ENCODE peak calls at places on chromosomes 13 and 19, in six cellular contexts. One of them, this sample, is unnamed.

GRCh38 chr13:39602614-39603366 is at the start of gene LHFPL6:
- DNase-seq in CD8-positive, alpha-beta T cell: peak; percentile 15
- DNase-seq in gastrocnemius medialis: peak; percentile 56
- DNase-seq in heart right ventricle: peak; percentile 88
- DNase-seq in foreskin fibroblast: peak; percentile 83
- DNase-seq in neuronal stem cell: peak; percentile 73
- DNase-seq in this sample: peak; percentile 25

GRCh38 chr13:46641274-46642081 is 88.5 kb downstream of the LRCH1 start:
- DNase-seq in CD8-positive, alpha-beta T cell: no peak
- DNase-seq in gastrocnemius medialis: no peak
- DNase-seq in heart right ventricle: peak; percentile 68
- DNase-seq in foreskin fibroblast: no peak
- DNase-seq in neuronal stem cell: no peak
- DNase-seq in this sample: no peak

GRCh38 chr19:9018163-9018875 is 8.1 kb upstream of the MUC16 start:
- DNase-seq in CD8-positive, alpha-beta T cell: no peak
- DNase-seq in gastrocnemius medialis: no peak
- DNase-seq in heart right ventricle: no peak
- DNase-seq in foreskin fibroblast: no peak
- DNase-seq in neuronal stem cell: no peak
- DNase-seq in this sample: no peak

GRCh38 chr13:62706035-62706434 is 1290.4 kb upstream of the PCDH20 start:
- DNase-seq in CD8-positive, alpha-beta T cell: no peak
- DNase-seq in gastrocnemius medialis: no peak
- DNase-seq in heart right ventricle: no peak
- DNase-seq in foreskin fibroblast: no peak
- DNase-seq in neuronal stem cell: no peak
- DNase-seq in this sample: no peak

GRCh38 chr19:49427339-49427738 is 2.2 kb downstream of the GFY start:
- DNase-seq in CD8-positive, alpha-beta T cell: no peak
- DNase-seq in gastrocnemius medialis: no peak
- DNase-seq in heart right ventricle: no peak
- DNase-seq in foreskin fibroblast: no peak
- DNase-seq in neuronal stem cell: no peak
- DNase-seq in this sample: no peak

GRCh38 chr13:98507060-98507797 is 69.7 kb downstream of the STK24 start:
- DNase-seq in CD8-positive, alpha-beta T cell: no peak
- DNase-seq in gastrocnemius medialis: no peak
- DNase-seq in heart right ventricle: peak; percentile 80
- DNase-seq in foreskin fibroblast: no peak
- DNase-seq in neuronal stem cell: no peak
- DNase-seq in this sample: peak; percentile 56

GRCh38 chr13:29577135-29578051 is 18.1 kb downstream of the SLC7A1 start:
- DNase-seq in CD8-positive, alpha-beta T cell: no peak
- DNase-seq in gastrocnemius medialis: no peak
- DNase-seq in heart right ventricle: no peak
- DNase-seq in foreskin fibroblast: peak; percentile 35
- DNase-seq in neuronal stem cell: no peak
- DNase-seq in this sample: no peak

GRCh38 chr19:46393456-46394397 is 19.6 kb downstream of the CCDC8 start:
- DNase-seq in CD8-positive, alpha-beta T cell: no peak
- DNase-seq in gastrocnemius medialis: no peak
- DNase-seq in heart right ventricle: no peak
- DNase-seq in foreskin fibroblast: no peak
- DNase-seq in neuronal stem cell: no peak
- DNase-seq in this sample: no peak

GRCh38 chr13:84574851-84575250 is 692.6 kb upstream of the SLITRK1 start:
- DNase-seq in CD8-positive, alpha-beta T cell: no peak
- DNase-seq in gastrocnemius medialis: no peak
- DNase-seq in heart right ventricle: no peak
- DNase-seq in foreskin fibroblast: peak; percentile 4
- DNase-seq in neuronal stem cell: no peak
- DNase-seq in this sample: no peak

GRCh38 chr13:34833562-34834182 is 108.4 kb upstream of the NBEA start:
- DNase-seq in CD8-positive, alpha-beta T cell: no peak
- DNase-seq in gastrocnemius medialis: no peak
- DNase-seq in heart right ventricle: no peak
- DNase-seq in foreskin fibroblast: peak; percentile 3
- DNase-seq in neuronal stem cell: no peak
- DNase-seq in this sample: no peak

GRCh38 chr19:18364826-18365528 is 21.0 kb upstream of the GDF15 start:
- DNase-seq in CD8-positive, alpha-beta T cell: no peak
- DNase-seq in gastrocnemius medialis: peak; percentile 34
- DNase-seq in heart right ventricle: peak; percentile 90
- DNase-seq in foreskin fibroblast: peak; percentile 99
- DNase-seq in neuronal stem cell: no peak
- DNase-seq in this sample: peak; percentile 96

GRCh38 chr19:6654347-6655310 is 15.3 kb downstream of the TNFSF14 start:
- DNase-seq in CD8-positive, alpha-beta T cell: peak; percentile 37
- DNase-seq in gastrocnemius medialis: no peak
- DNase-seq in heart right ventricle: no peak
- DNase-seq in foreskin fibroblast: no peak
- DNase-seq in neuronal stem cell: no peak
- DNase-seq in this sample: peak; percentile 63

GRCh38 chr13:23867027-23867491 is 22.1 kb downstream of the MIPEP start:
- DNase-seq in CD8-positive, alpha-beta T cell: no peak
- DNase-seq in gastrocnemius medialis: no peak
- DNase-seq in heart right ventricle: no peak
- DNase-seq in foreskin fibroblast: peak; percentile 44
- DNase-seq in neuronal stem cell: no peak
- DNase-seq in this sample: no peak

GRCh38 chr19:50658438-50659317 is 9.4 kb downstream of the C19orf81 start:
- DNase-seq in CD8-positive, alpha-beta T cell: peak; percentile 67
- DNase-seq in gastrocnemius medialis: no peak
- DNase-seq in heart right ventricle: peak; percentile 53
- DNase-seq in foreskin fibroblast: peak; percentile 63
- DNase-seq in neuronal stem cell: peak; percentile 93
- DNase-seq in this sample: no peak

GRCh38 chr13:75839418-75839817 is 203.3 kb downstream of the LMO7 start:
- DNase-seq in CD8-positive, alpha-beta T cell: no peak
- DNase-seq in gastrocnemius medialis: no peak
- DNase-seq in heart right ventricle: no peak
- DNase-seq in foreskin fibroblast: no peak
- DNase-seq in neuronal stem cell: no peak
- DNase-seq in this sample: no peak

GRCh38 chr19:33375760-33376159 is 2.3 kb downstream of the CEBPG start:
- DNase-seq in CD8-positive, alpha-beta T cell: no peak
- DNase-seq in gastrocnemius medialis: no peak
- DNase-seq in heart right ventricle: no peak
- DNase-seq in foreskin fibroblast: no peak
- DNase-seq in neuronal stem cell: no peak
- DNase-seq in this sample: peak; percentile 77

GRCh38 chr19:45676851-45677263 is 8.8 kb downstream of the GIPR start:
- DNase-seq in CD8-positive, alpha-beta T cell: peak; percentile 57
- DNase-seq in gastrocnemius medialis: no peak
- DNase-seq in heart right ventricle: no peak
- DNase-seq in foreskin fibroblast: no peak
- DNase-seq in neuronal stem cell: no peak
- DNase-seq in this sample: peak; percentile 24

GRCh38 chr19:2252481-2253105 is 3.5 kb downstream of the AMH start:
- DNase-seq in CD8-positive, alpha-beta T cell: peak; percentile 13
- DNase-seq in gastrocnemius medialis: no peak
- DNase-seq in heart right ventricle: no peak
- DNase-seq in foreskin fibroblast: no peak
- DNase-seq in neuronal stem cell: no peak
- DNase-seq in this sample: no peak

GRCh38 chr19:37227996-37228395 is 10.0 kb downstream of the ZNF383 start:
- DNase-seq in CD8-positive, alpha-beta T cell: peak; percentile 28
- DNase-seq in gastrocnemius medialis: no peak
- DNase-seq in heart right ventricle: no peak
- DNase-seq in foreskin fibroblast: no peak
- DNase-seq in neuronal stem cell: no peak
- DNase-seq in this sample: no peak

GRCh38 chr13:89204435-89204834 is 1533.3 kb downstream of the SLITRK5 start:
- DNase-seq in CD8-positive, alpha-beta T cell: no peak
- DNase-seq in gastrocnemius medialis: no peak
- DNase-seq in heart right ventricle: no peak
- DNase-seq in foreskin fibroblast: no peak
- DNase-seq in neuronal stem cell: no peak
- DNase-seq in this sample: no peak

GRCh38 chr19:41131186-41131585 is 17.0 kb downstream of the CYP2F1 start:
- DNase-seq in CD8-positive, alpha-beta T cell: no peak
- DNase-seq in gastrocnemius medialis: no peak
- DNase-seq in heart right ventricle: no peak
- DNase-seq in foreskin fibroblast: no peak
- DNase-seq in neuronal stem cell: no peak
- DNase-seq in this sample: no peak

GRCh38 chr13:98992355-98992754 is 14.5 kb upstream of the DOCK9 start:
- DNase-seq in CD8-positive, alpha-beta T cell: no peak
- DNase-seq in gastrocnemius medialis: no peak
- DNase-seq in heart right ventricle: no peak
- DNase-seq in foreskin fibroblast: no peak
- DNase-seq in neuronal stem cell: no peak
- DNase-seq in this sample: no peak

GRCh38 chr13:52925221-52925620 is 76.8 kb upstream of the PCDH8 start:
- DNase-seq in CD8-positive, alpha-beta T cell: no peak
- DNase-seq in gastrocnemius medialis: no peak
- DNase-seq in heart right ventricle: no peak
- DNase-seq in foreskin fibroblast: no peak
- DNase-seq in neuronal stem cell: no peak
- DNase-seq in this sample: no peak

GRCh38 chr19:23817519-23817918 is 58.8 kb upstream of the ZNF681 start:
- DNase-seq in CD8-positive, alpha-beta T cell: peak; percentile 30
- DNase-seq in gastrocnemius medialis: no peak
- DNase-seq in heart right ventricle: no peak
- DNase-seq in foreskin fibroblast: peak; percentile 0
- DNase-seq in neuronal stem cell: no peak
- DNase-seq in this sample: peak; percentile 12

DNA sequence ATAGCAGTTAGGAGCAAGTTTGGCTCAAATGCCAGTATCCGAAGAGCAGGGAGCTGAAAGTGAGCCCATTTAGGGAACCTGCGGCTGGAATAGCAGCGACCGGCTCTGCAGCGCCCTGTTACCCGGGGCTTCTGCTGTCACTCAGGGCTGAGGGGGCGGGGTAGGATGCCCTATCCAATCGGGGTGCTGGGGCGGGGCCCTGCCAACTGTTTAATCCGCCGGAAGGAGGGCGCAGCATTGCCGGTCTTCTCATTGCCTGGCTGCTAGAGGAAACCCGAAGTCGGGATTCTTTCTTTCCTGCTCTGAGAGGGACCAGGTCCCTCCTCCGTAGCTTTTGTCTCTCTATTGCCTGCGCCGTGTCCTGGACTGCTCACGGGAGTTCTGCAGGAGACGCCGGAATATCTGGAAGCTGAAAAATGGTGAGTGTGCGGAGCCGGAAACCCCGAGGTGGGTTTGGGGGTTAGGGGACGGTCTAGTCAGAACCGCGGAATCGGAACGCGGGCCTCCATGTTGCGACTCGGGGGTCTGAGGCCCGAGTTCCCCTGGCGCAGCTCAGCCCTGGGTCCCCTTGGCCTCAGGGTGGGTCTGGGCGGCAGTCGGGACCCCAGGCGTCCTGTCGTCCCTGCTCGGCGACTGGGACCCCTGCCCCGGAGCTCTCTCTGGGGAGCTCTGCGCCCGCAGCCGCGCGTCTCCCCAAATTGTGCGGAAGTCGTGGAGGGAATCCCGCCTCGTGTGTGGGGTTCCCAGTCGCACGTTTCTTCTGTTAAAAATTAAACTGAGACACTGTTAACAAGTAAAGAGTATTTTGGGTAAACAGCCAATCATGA is 22.8 kb downstream of the ZNF763 start:
- DNase-seq in CD8-positive, alpha-beta T cell: peak; percentile 88
- DNase-seq in gastrocnemius medialis: peak; percentile 93
- DNase-seq in heart right ventricle: peak; percentile 96
- DNase-seq in foreskin fibroblast: peak; percentile 91
- DNase-seq in neuronal stem cell: peak; percentile 91
- DNase-seq in this sample: peak; percentile 95
- H3K4me3 ChIP-seq in CD8-positive, alpha-beta T cell: peak overlapping the region; percentile 98
- H3K4me3 ChIP-seq in gastrocnemius medialis: peak overlapping the region; percentile 93
- H3K4me3 ChIP-seq in heart right ventricle: peak overlapping the region; percentile 74
- H3K4me3 ChIP-seq in foreskin fibroblast: peak overlapping the region; percentile 72
- H3K4me3 ChIP-seq in neuronal stem cell: peak overlapping the region; percentile 95
- H3K4me3 ChIP-seq in this sample: peak overlapping the region; percentile 75

GRCh38 chr13:112576768-112577167 is 11.2 kb downstream of the TUBGCP3 start:
- DNase-seq in CD8-positive, alpha-beta T cell: no peak
- DNase-seq in gastrocnemius medialis: no peak
- DNase-seq in heart right ventricle: no peak
- DNase-seq in foreskin fibroblast: no peak
- DNase-seq in neuronal stem cell: no peak
- DNase-seq in this sample: no peak

GRCh38 chr13:112576191-112576590 is 11.8 kb downstream of the TUBGCP3 start:
- DNase-seq in CD8-positive, alpha-beta T cell: no peak
- DNase-seq in gastrocnemius medialis: no peak
- DNase-seq in heart right ventricle: no peak
- DNase-seq in foreskin fibroblast: no peak
- DNase-seq in neuronal stem cell: no peak
- DNase-seq in this sample: no peak

GRCh38 chr13:112574476-112575294 is 13.3 kb downstream of the TUBGCP3 start:
- DNase-seq in CD8-positive, alpha-beta T cell: no peak
- DNase-seq in gastrocnemius medialis: no peak
- DNase-seq in heart right ventricle: no peak
- DNase-seq in foreskin fibroblast: no peak
- DNase-seq in neuronal stem cell: no peak
- DNase-seq in this sample: no peak

GRCh38 chr13:112575295-112575622 is 12.7 kb downstream of the TUBGCP3 start:
- DNase-seq in CD8-positive, alpha-beta T cell: no peak
- DNase-seq in gastrocnemius medialis: no peak
- DNase-seq in heart right ventricle: no peak
- DNase-seq in foreskin fibroblast: no peak
- DNase-seq in neuronal stem cell: no peak
- DNase-seq in this sample: no peak

GRCh38 chr13:112575680-112576079 is 12.3 kb downstream of the TUBGCP3 start:
- DNase-seq in CD8-positive, alpha-beta T cell: no peak
- DNase-seq in gastrocnemius medialis: no peak
- DNase-seq in heart right ventricle: no peak
- DNase-seq in foreskin fibroblast: peak; percentile 43
- DNase-seq in neuronal stem cell: no peak
- DNase-seq in this sample: no peak
- H3K4me3 ChIP-seq in CD8-positive, alpha-beta T cell: no peak overlapping the region
- H3K4me3 ChIP-seq in gastrocnemius medialis: no peak overlapping the region
- H3K4me3 ChIP-seq in heart right ventricle: no peak overlapping the region
- H3K4me3 ChIP-seq in foreskin fibroblast: no peak overlapping the region
- H3K4me3 ChIP-seq in neuronal stem cell: no peak overlapping the region
- H3K4me3 ChIP-seq in this sample: no peak overlapping the region

GRCh38 chr13:71290963-71291937 is 575.8 kb downstream of the DACH1 start:
- DNase-seq in CD8-positive, alpha-beta T cell: peak; percentile 32
- DNase-seq in gastrocnemius medialis: peak; percentile 8
- DNase-seq in heart right ventricle: peak; percentile 55
- DNase-seq in foreskin fibroblast: no peak
- DNase-seq in neuronal stem cell: no peak
- DNase-seq in this sample: peak; percentile 85
- H3K4me3 ChIP-seq in CD8-positive, alpha-beta T cell: peak overlapping the region; percentile 58
- H3K4me3 ChIP-seq in gastrocnemius medialis: peak overlapping the region; percentile 61
- H3K4me3 ChIP-seq in heart right ventricle: peak overlapping the region; percentile 34
- H3K4me3 ChIP-seq in foreskin fibroblast: peak overlapping the region; percentile 28
- H3K4me3 ChIP-seq in neuronal stem cell: no peak overlapping the region
- H3K4me3 ChIP-seq in this sample: no peak overlapping the region

GRCh38 chr19:32307591-32307990 is 37.8 kb upstream of the ZNF507 start:
- DNase-seq in CD8-positive, alpha-beta T cell: no peak
- DNase-seq in gastrocnemius medialis: no peak
- DNase-seq in heart right ventricle: no peak
- DNase-seq in foreskin fibroblast: no peak
- DNase-seq in neuronal stem cell: no peak
- DNase-seq in this sample: no peak

GRCh38 chr19:32308436-32309077 is 36.9 kb upstream of the ZNF507 start:
- DNase-seq in CD8-positive, alpha-beta T cell: no peak
- DNase-seq in gastrocnemius medialis: no peak
- DNase-seq in heart right ventricle: no peak
- DNase-seq in foreskin fibroblast: no peak
- DNase-seq in neuronal stem cell: no peak
- DNase-seq in this sample: no peak

GRCh38 chr19:32302778-32303177 is 42.6 kb upstream of the ZNF507 start:
- DNase-seq in CD8-positive, alpha-beta T cell: no peak
- DNase-seq in gastrocnemius medialis: no peak
- DNase-seq in heart right ventricle: no peak
- DNase-seq in foreskin fibroblast: no peak
- DNase-seq in neuronal stem cell: no peak
- DNase-seq in this sample: no peak

GRCh38 chr19:32303193-32303592 is 42.2 kb upstream of the ZNF507 start:
- DNase-seq in CD8-positive, alpha-beta T cell: no peak
- DNase-seq in gastrocnemius medialis: no peak
- DNase-seq in heart right ventricle: no peak
- DNase-seq in foreskin fibroblast: no peak
- DNase-seq in neuronal stem cell: no peak
- DNase-seq in this sample: no peak
- H3K4me3 ChIP-seq in CD8-positive, alpha-beta T cell: no peak overlapping the region
- H3K4me3 ChIP-seq in gastrocnemius medialis: no peak overlapping the region
- H3K4me3 ChIP-seq in heart right ventricle: no peak overlapping the region
- H3K4me3 ChIP-seq in foreskin fibroblast: no peak overlapping the region
- H3K4me3 ChIP-seq in neuronal stem cell: no peak overlapping the region
- H3K4me3 ChIP-seq in this sample: no peak overlapping the region